ENCODE peak calls at places on chromosomes 12 and 14, in four cellular contexts. E is AG04450, S is left lung, W is BJ. O is an unnamed sample.

GRCh38 chr14:105862581-105863239 is 336.3 kb downstream of the TMEM121 start:
- DNase-seq in W (no peak), E (no peak), S (peak), O (no peak)

GRCh38 chr12:132277961-132278360 is 51.4 kb downstream of the GALNT9 start:
- DNase-seq in E (no peak), W (no peak), S (peak), O (no peak)

GRCh38 chr12:131209082-131210070 is 255.7 kb downstream of the ADGRD1 start:
- DNase-seq in E (no peak), W (no peak), S (no peak), O (no peak)

GRCh38 chr12:27826076-27826475 is 46.0 kb upstream of the MANSC4 start:
- DNase-seq in E (no peak), W (no peak), S (no peak), O (no peak)

GRCh38 chr12:74725154-74725553 is 187.5 kb downstream of the ATXN7L3B start:
- DNase-seq in E (no peak), S (no peak), W (no peak), O (peak)

GRCh38 chr12:94941440-94941862 is 62.0 kb downstream of the NDUFA12 start:
- DNase-seq in S (no peak), W (peak), E (no peak), O (peak)

GRCh38 chr12:57614948-57615500 is 3.8 kb downstream of the ARHGEF25 start:
- DNase-seq in E (no peak), W (no peak), S (no peak), O (no peak)

GRCh38 chr12:31756977-31757420 is 28.2 kb upstream of the AMN1 start:
- DNase-seq in E (no peak), S (no peak), W (no peak), O (peak)

GRCh38 chr12:116542345-116542950 is 16.7 kb upstream of the MAP1LC3B2 start:
- DNase-seq in E (no peak), S (no peak), W (no peak), O (peak)

GRCh38 chr12:25404955-25405354 is 148.1 kb downstream of the LMNTD1 start:
- DNase-seq in E (no peak), S (peak), W (no peak), O (no peak)

GRCh38 chr14:54627718-54628345 is 60.9 kb downstream of the SAMD4A start:
- DNase-seq in W (no peak), E (no peak), S (no peak), O (peak)

GRCh38 chr12:112381421-112381897 is 772 bp downstream of the HECTD4 start:
- DNase-seq in W (no peak), S (no peak), E (no peak), O (no peak)

GRCh38 chr14:35277179-35277578 is 15.0 kb upstream of the PSMA6 start:
- DNase-seq in E (no peak), W (no peak), S (no peak), O (no peak)

GRCh38 chr12:91205791-91206190 is 23.2 kb upstream of the DCN start:
- DNase-seq in E (no peak), S (no peak), W (no peak), O (no peak)

GRCh38 chr14:84806627-84807026 is 723.3 kb upstream of the FLRT2 start:
- DNase-seq in W (no peak), S (no peak), E (no peak), O (peak)

GRCh38 chr12:128920468-128920867 is 67.2 kb downstream of the GLT1D1 start:
- DNase-seq in E (no peak), W (no peak), S (no peak), O (peak)

GRCh38 chr12:90548595-90548994 is 406.4 kb downstream of the CCER1 start:
- DNase-seq in E (no peak), W (no peak), S (no peak), O (no peak)

GRCh38 chr14:62655161-62655560 is 390.1 kb downstream of the KCNH5 start:
- DNase-seq in W (no peak), E (peak), S (no peak), O (no peak)

GRCh38 chr12:69553626-69554248 is 31.5 kb upstream of the CCT2 start:
- DNase-seq in S (no peak), W (no peak), E (no peak), O (peak)

GRCh38 chr12:3603576-3603975 is 112.6 kb downstream of the PRMT8 start:
- DNase-seq in E (no peak), S (no peak), W (no peak), O (no peak)

GRCh38 chr14:36022765-36023415 is 153.6 kb downstream of the PTCSC3 start:
- DNase-seq in E (no peak), S (no peak), W (no peak), O (no peak)

GRCh38 chr12:80373666-80374065 is 70.4 kb upstream of the PTPRQ start:
- DNase-seq in W (no peak), E (no peak), S (no peak), O (peak)

GRCh38 chr14:68408680-68409079 is 384.2 kb downstream of the ZFP36L1 start:
- DNase-seq in W (no peak), E (no peak), S (no peak), O (peak)

GRCh38 chr14:81269100-81269978 is 48.6 kb upstream of the GTF2A1 start:
- DNase-seq in W (peak), E (peak), S (no peak), O (peak)

GRCh38 chr12:462936-463705 is 3.4 kb downstream of the B4GALNT3 start:
- DNase-seq in W (no peak), E (no peak), S (no peak), O (no peak)

GRCh38 chr14:69543341-69544249 is 31.1 kb downstream of the CCDC177 start:
- DNase-seq in E (peak), S (peak), W (no peak), O (peak)

GRCh38 chr12:86565038-86565437 is 308.8 kb upstream of the MGAT4C start:
- DNase-seq in W (no peak), E (no peak), S (no peak), O (no peak)

GRCh38 chr14:28766505-28767238 is at the start of gene FOXG1:
- DNase-seq in W (no peak), S (no peak), E (no peak), O (peak)

GRCh38 chr14:51095854-51096823 is 1.2 kb upstream of the TRIM9 start:
- DNase-seq in E (no peak), W (no peak), S (peak), O (peak)

GRCh38 chr12:121048442-121048841 is 9.4 kb upstream of the OASL start:
- DNase-seq in W (no peak), E (no peak), S (no peak), O (no peak)

GRCh38 chr14:42715316-42715715 is 1108.6 kb downstream of the LRFN5 start:
- DNase-seq in S (no peak), E (peak), W (no peak), O (peak)

GRCh38 chr12:128971802-128972201 is 118.5 kb downstream of the GLT1D1 start:
- DNase-seq in W (no peak), E (no peak), S (no peak), O (no peak)

DNA sequence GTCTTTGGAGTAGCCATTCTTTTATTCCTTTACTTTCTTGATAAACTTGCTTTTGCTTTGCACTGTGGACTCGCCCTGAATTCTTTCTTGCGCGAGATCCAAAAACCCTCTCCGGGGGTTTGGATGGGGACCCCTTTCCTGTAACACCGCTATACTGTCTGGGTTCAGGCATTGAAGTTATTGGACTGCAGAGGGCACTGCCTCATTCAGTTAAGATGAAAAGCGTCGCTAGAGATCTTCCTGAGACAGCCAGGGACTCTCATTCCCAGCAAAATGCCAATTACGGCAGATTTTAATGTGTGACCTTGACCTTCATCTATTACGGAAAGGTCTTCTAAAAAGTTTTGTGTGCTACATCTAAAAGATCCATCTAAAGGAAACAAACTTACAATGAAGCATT is 17.3 kb upstream of the RIMKLB start:
- DNase-seq in S (no peak), W (no peak), E (no peak), O (no peak)
- TF ChIP-seq CTCF in S (peak), W (no peak), E (no peak), O (no peak)

DNA sequence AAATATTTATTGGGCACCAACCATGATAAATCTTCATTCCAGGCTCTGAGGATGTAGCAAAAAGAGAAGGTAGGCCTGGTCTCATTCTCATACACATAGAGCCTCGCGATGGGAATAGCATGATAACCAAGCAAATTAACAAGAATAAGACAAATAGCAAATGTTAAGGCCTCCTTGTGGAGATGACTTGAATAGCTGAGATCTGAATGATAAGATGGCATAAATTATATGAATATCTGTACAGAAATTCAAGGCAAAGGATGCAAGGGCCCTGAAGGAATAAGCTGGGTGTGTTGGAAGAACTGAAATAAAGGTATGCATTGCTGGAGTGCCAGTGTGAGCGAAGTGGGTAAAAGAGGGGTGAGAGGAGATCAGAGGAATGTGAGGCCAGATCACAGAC is 114.8 kb downstream of the ALX1 start:
- DNase-seq in W (no peak), E (no peak), S (no peak), O (no peak)
- TF ChIP-seq CTCF in W (no peak), E (no peak), S (no peak), O (no peak)

DNA sequence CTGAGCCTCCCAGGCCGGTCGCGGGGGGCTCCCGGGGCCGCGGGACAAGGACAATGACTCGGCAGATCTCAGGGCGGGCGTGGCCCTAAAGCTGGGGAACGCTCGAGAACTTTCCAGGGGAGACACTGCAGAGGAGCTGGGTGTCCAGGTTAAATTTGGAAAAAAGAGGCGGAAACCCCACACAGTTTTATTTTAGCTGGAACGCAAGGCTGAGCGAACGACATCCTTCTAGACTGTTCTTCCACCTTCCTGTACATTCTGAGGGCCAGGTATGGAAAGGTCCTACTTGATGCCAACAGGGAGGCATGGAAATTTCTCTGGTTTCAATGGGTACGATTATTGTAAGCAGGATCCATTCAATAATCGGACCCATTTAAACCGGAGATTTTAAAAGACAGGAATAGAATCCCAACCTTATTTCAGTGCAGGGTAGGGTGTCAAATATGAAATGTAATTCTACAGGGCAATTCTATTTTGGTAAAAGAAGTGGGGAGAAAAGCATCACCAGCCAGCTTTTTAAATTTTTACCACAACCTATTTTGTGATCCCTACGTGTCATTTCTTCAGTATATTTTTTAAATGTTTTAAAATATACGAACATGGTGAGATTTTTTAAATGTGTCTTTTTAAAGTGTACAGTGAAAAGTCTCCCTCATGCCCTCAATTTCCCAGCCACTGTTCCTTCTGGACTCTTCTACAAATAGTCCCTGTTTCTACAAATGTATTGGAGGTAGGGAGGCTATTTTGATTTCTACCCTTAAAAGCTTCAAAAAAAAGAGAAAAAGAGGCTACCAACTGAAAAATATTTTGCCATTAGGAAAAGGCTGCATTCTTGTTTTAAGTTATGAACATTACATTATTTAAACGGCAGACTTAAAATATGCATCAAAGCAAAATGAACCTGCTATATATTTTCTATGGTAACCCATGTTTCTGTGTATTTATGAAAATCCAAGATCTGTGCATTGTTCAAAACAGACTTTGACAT is 1.1 kb upstream of the UBC start:
- DNase-seq in E (no peak), W (no peak), S (peak), O (peak)
- TF ChIP-seq CTCF in E (no peak), W (no peak), S (no peak), O (no peak)

GRCh38 chr12:1692895-1693294 is 2.0 kb downstream of the ADIPOR2 start:
- DNase-seq in E (no peak), S (no peak), W (no peak), O (no peak)

GRCh38 chr12:1692221-1692620 is 1.4 kb downstream of the ADIPOR2 start:
- DNase-seq in E (no peak), W (no peak), S (no peak), O (no peak)

GRCh38 chr12:1688086-1688710 is 2.7 kb upstream of the ADIPOR2 start:
- DNase-seq in S (no peak), E (no peak), W (no peak), O (no peak)

GRCh38 chr12:1690578-1691122 is at the start of gene ADIPOR2:
- DNase-seq in W (peak), S (peak), E (peak), O (peak)

DNA sequence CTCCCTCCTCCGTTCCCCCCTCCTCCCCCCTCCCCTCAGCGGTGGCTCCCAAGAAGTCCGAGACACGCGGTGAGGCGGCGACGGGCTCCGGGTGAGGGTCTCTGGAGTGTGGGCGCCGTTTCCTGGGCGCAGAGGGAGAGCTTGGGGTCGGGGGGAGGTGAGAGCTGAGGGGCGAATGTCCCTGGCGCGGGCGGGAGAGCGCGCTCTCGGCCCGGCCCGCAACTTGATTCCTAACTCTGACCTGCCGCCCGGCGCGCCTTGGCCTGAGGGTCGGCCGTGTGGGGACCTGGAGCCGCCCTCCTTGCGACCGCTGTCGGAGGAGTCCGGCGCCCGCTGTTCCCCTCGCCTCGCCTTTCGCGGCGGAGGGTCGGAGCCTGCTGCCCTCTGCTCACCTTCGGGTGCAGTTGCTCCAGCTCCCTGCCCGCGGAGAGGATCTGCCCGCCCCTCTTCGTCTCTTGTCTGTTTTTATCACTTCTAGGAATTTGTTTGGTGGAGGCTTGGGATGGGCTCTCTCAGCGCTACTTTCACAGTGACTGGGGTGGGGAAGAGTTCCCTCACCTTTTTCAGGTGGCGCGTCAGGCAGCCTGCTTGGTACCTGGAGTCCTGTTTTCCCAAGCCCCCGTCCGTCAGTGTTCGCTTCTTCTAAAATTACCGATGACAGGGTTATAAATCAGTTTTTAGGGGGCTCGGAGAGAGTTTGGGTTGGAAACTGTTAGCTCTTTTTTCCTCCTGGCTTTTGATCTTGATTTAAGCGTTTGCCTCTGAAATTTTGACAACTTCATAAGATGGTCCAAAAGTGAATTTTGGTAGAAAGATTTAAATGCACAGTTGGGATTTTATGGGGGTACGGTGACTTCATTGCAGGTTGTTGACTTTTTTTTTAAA is 495 bp downstream of the ADIPOR2 start:
- DNase-seq in W (no peak), S (peak), E (no peak), O (no peak)
- TF ChIP-seq CTCF in W (no peak), S (no peak), E (no peak), O (no peak)

DNA sequence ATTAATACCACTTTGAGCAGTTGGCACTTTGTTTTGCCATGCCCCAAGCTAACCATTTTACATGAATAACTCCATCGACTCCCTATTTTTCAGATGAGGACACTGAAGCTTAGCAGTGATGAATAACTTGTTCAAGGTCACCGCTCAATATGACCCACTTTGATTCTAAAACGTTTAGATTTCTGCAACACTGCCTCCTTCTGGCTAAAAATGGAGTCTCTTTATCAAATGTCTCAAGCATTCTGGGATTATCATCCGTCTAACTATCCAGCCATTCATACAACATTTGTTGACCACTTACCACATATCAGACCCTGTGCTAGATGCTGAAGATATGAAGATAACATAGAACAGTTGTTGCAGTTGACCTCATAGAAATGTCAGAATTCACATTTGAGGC is 298.0 kb downstream of the PPFIA2 start:
- DNase-seq in E (no peak), W (no peak), S (no peak), O (no peak)
- TF ChIP-seq CTCF in E (no peak), W (no peak), S (no peak), O (no peak)

GRCh38 chr14:64983439-64984310 is 3.0 kb upstream of the FNTB start:
- DNase-seq in E (no peak), S (no peak), W (no peak), O (peak)
- TF ChIP-seq CTCF in E (peak), S (peak), W (peak), O (peak)

GRCh38 chr12:78396538-78396937 is 468.0 kb upstream of the SYT1 start:
- DNase-seq in W (no peak), S (no peak), E (no peak), O (no peak)
- TF ChIP-seq CTCF in W (no peak), S (no peak), E (no peak), O (no peak)

DNA sequence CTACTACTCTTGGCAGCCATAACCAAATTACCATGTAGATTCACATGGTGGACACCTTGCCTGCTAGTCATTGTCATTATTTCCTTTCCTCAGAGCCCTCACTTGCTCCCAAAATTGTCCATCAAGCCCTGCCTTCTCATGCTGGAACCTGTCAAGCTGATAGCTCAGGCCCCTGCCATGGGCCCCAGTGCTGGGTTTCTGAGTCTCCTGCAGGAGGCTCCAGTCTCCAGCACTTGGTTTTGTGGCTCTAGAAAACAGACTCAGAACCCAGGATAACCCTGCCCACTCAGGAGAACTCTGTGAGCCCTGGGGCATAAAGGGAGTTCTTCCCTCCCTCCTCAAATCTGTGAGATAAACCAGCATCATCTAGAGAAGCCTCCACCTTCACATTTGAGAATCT is 10.8 kb downstream of the KRT71 start:
- DNase-seq in E (no peak), S (no peak), W (no peak), O (no peak)
- TF ChIP-seq CTCF in E (no peak), S (no peak), W (no peak), O (no peak)

GRCh38 chr14:32249780-32250179 is 46.7 kb upstream of the RNU6-8 start:
- DNase-seq in S (no peak), W (no peak), E (no peak), O (no peak)

GRCh38 chr14:32251530-32251929 is 48.5 kb upstream of the RNU6-8 start:
- DNase-seq in W (no peak), E (no peak), S (no peak), O (no peak)

GRCh38 chr14:32250681-32251080 is 47.6 kb upstream of the RNU6-8 start:
- DNase-seq in E (no peak), W (no peak), S (no peak), O (no peak)

GRCh38 chr14:32254952-32255679 is 52.0 kb upstream of the RNU6-8 start:
- DNase-seq in E (peak), S (no peak), W (no peak), O (peak)

GRCh38 chr14:32252030-32252670 is 49.1 kb upstream of the RNU6-8 start:
- DNase-seq in S (no peak), E (peak), W (no peak), O (peak)
- TF ChIP-seq CTCF in S (peak), E (peak), W (peak), O (peak)